ENCODE peak calls at places on chromosomes 16 and 17, in seven cellular contexts. D is NCI-H146, N is tibial artery, J is coronary artery, V is body of pancreas, R is T-cell, Q is NCI-H446. G is an unnamed sample.

GRCh38 chr16:79047337-79047736 is 553.2 kb downstream of the MAF start:
- DNase-seq in D (peak), V (no peak), J (no peak), N (no peak), Q (no peak), R (no peak), G (no peak)

GRCh38 chr17:7867881-7868329 is 10.1 kb downstream of the CYB5D1 start:
- DNase-seq in R (no peak), D (no peak), N (no peak), J (peak), V (no peak), Q (no peak), G (no peak)

GRCh38 chr16:28534542-28535373 is 4.0 kb downstream of the NUPR1 start:
- DNase-seq in V (peak), R (no peak), D (no peak), N (peak), Q (no peak), J (peak), G (no peak)

GRCh38 chr17:75645889-75646625 is 12.8 kb downstream of the SMIM5 start:
- DNase-seq in J (peak), N (peak), Q (no peak), D (no peak), R (no peak), V (peak), G (no peak)

GRCh38 chr17:65588194-65588808 is 26.9 kb upstream of the AXIN2 start:
- DNase-seq in Q (no peak), V (peak), R (no peak), J (no peak), N (no peak), D (peak), G (no peak)

GRCh38 chr17:82963104-82963950 is 116.1 kb upstream of the METRNL start:
- DNase-seq in V (peak), N (peak), D (peak), R (peak), Q (no peak), J (peak), G (no peak)

GRCh38 chr17:48636177-48637018 is 10.2 kb upstream of the HOXB9 start:
- DNase-seq in D (peak), Q (peak), R (peak), N (peak), J (no peak), V (peak), G (no peak)

GRCh38 chr16:23768581-23768980 is 13.8 kb downstream of the CHP2 start:
- DNase-seq in V (no peak), Q (no peak), N (no peak), R (no peak), D (no peak), J (no peak), G (no peak)

GRCh38 chr17:80485846-80486245 is 9.4 kb upstream of the NPTX1 start:
- DNase-seq in R (no peak), Q (no peak), J (no peak), D (no peak), V (no peak), N (no peak), G (peak)

GRCh38 chr17:36534117-36534880 is at the start of gene MYO19:
- DNase-seq in Q (peak), D (peak), N (peak), R (peak), J (peak), V (peak), G (peak)

GRCh38 chr17:77400445-77400870 is 259.7 kb downstream of the SEC14L1 start:
- DNase-seq in V (no peak), N (no peak), J (no peak), R (peak), Q (no peak), D (no peak), G (peak)

GRCh38 chr17:3766783-3767182 is 34.2 kb downstream of the ITGAE start:
- DNase-seq in R (no peak), J (no peak), N (no peak), Q (no peak), D (no peak), V (no peak), G (no peak)

GRCh38 chr16:67928561-67929364 is 2.9 kb downstream of the CTRL start:
- DNase-seq in J (no peak), N (peak), D (peak), V (peak), Q (no peak), R (peak), G (no peak)

GRCh38 chr16:31177136-31177535 is 2.8 kb upstream of the FUS start:
- DNase-seq in N (no peak), R (peak), V (no peak), D (no peak), Q (no peak), J (no peak), G (no peak)

GRCh38 chr16:59048876-59049275 is 314.8 kb upstream of the GOT2 start:
- DNase-seq in N (no peak), J (no peak), D (no peak), R (no peak), V (no peak), Q (no peak), G (no peak)

GRCh38 chr16:59213952-59214351 is 479.8 kb upstream of the GOT2 start:
- DNase-seq in J (no peak), V (no peak), Q (no peak), N (no peak), R (no peak), D (no peak), G (no peak)

GRCh38 chr17:75241996-75242460 is 19.4 kb downstream of the GGA3 start:
- DNase-seq in Q (no peak), J (no peak), N (no peak), R (no peak), V (no peak), D (no peak), G (no peak)

GRCh38 chr17:49991409-49991808 is 3.6 kb downstream of the DLX3 start:
- DNase-seq in J (peak), D (no peak), V (no peak), N (no peak), R (no peak), Q (no peak), G (no peak)

GRCh38 chr17:83177611-83178532 is 98.5 kb downstream of the METRNL start:
- DNase-seq in V (no peak), J (peak), N (no peak), D (no peak), R (no peak), Q (no peak), G (no peak)

GRCh38 chr17:48483004-48483403 is 47.8 kb downstream of the HOXB1 start:
- DNase-seq in R (no peak), J (no peak), Q (no peak), D (no peak), N (no peak), V (no peak), G (no peak)

GRCh38 chr16:27355610-27356009 is 41.8 kb downstream of the IL4R start:
- DNase-seq in N (no peak), J (no peak), V (peak), D (no peak), Q (no peak), R (peak), G (no peak)

GRCh38 chr16:12527077-12527476 is 276.6 kb downstream of the CPPED1 start:
- DNase-seq in V (no peak), J (no peak), N (no peak), Q (no peak), R (no peak), D (no peak), G (no peak)

GRCh38 chr17:37025847-37026533 is 77.2 kb downstream of the AATF start:
- DNase-seq in R (no peak), J (no peak), N (no peak), D (no peak), V (no peak), Q (no peak), G (no peak)

GRCh38 chr16:47254771-47255170 is 111.0 kb upstream of the NETO2 start:
- DNase-seq in J (no peak), R (no peak), D (no peak), Q (no peak), V (no peak), N (no peak), G (no peak)

GRCh38 chr17:69141802-69142472 is at the start of gene ABCA6:
- DNase-seq in J (no peak), D (no peak), R (no peak), N (peak), V (no peak), Q (no peak), G (no peak)

GRCh38 chr17:79042421-79043190 is 18.6 kb downstream of the C1QTNF1 start:
- DNase-seq in R (peak), Q (no peak), D (peak), N (peak), J (no peak), V (peak), G (peak)

GRCh38 chr17:8791910-8792270 is 7.3 kb downstream of the MFSD6L start:
- DNase-seq in N (no peak), J (no peak), V (no peak), Q (no peak), R (no peak), D (no peak), G (no peak)

GRCh38 chr17:12958786-12959185 is 59.0 kb downstream of the ELAC2 start:
- DNase-seq in D (no peak), J (no peak), R (no peak), N (no peak), Q (no peak), V (no peak), G (no peak)

GRCh38 chr16:13298676-13299075 is 397.3 kb downstream of the SHISA9 start:
- DNase-seq in Q (no peak), V (no peak), J (no peak), D (no peak), N (no peak), R (no peak), G (no peak)

GRCh38 chr16:82059161-82059982 is 24.3 kb downstream of the HSD17B2 start:
- DNase-seq in Q (no peak), J (no peak), V (no peak), N (no peak), D (no peak), R (no peak), G (no peak)

GRCh38 chr16:29011851-29012250 is 27.0 kb downstream of the LAT start:
- DNase-seq in V (no peak), R (no peak), Q (no peak), N (no peak), D (no peak), J (no peak), G (no peak)

GRCh38 chr16:49824600-49824999 is 31.3 kb downstream of the ZNF423 start:
- DNase-seq in D (no peak), V (no peak), R (no peak), N (no peak), Q (no peak), J (no peak), G (no peak)